ENCODE peak calls at places on chromosomes 16 and 17, in four cellular contexts. One of them, this sample, is unnamed.

GRCh38 chr17:30996481-30996880 is 25.6 kb downstream of the RNF135 start:
- DNase-seq in choroid plexus epithelial cell: no peak
- DNase-seq in mucosa of descending colon: no peak
- DNase-seq in tibial nerve: no peak
- DNase-seq in this sample: no peak

GRCh38 chr17:59877965-59878364 is 14.8 kb downstream of the TUBD1 start:
- DNase-seq in choroid plexus epithelial cell: no peak
- DNase-seq in mucosa of descending colon: no peak
- DNase-seq in tibial nerve: no peak
- DNase-seq in this sample: no peak

GRCh38 chr17:14396542-14396941 is 95.7 kb downstream of the HS3ST3B1 start:
- DNase-seq in choroid plexus epithelial cell: peak
- DNase-seq in mucosa of descending colon: no peak
- DNase-seq in tibial nerve: no peak
- DNase-seq in this sample: no peak

GRCh38 chr16:30541502-30542329 is 7.1 kb upstream of the ZNF747 start:
- DNase-seq in choroid plexus epithelial cell: peak
- DNase-seq in mucosa of descending colon: no peak
- DNase-seq in tibial nerve: no peak
- DNase-seq in this sample: no peak

GRCh38 chr16:23801387-23801786 is 34.4 kb upstream of the PRKCB start:
- DNase-seq in choroid plexus epithelial cell: peak
- DNase-seq in mucosa of descending colon: peak
- DNase-seq in tibial nerve: peak
- DNase-seq in this sample: peak

GRCh38 chr17:42097691-42098661 is at the start of gene ZNF385C:
- DNase-seq in choroid plexus epithelial cell: no peak
- DNase-seq in mucosa of descending colon: no peak
- DNase-seq in tibial nerve: no peak
- DNase-seq in this sample: peak

GRCh38 chr16:87188104-87188503 is 129.1 kb downstream of the C16orf95 start:
- DNase-seq in choroid plexus epithelial cell: no peak
- DNase-seq in mucosa of descending colon: no peak
- DNase-seq in tibial nerve: no peak
- DNase-seq in this sample: no peak

GRCh38 chr16:25051446-25052160 is 36.4 kb upstream of the ARHGAP17 start:
- DNase-seq in choroid plexus epithelial cell: peak
- DNase-seq in mucosa of descending colon: no peak
- DNase-seq in tibial nerve: no peak
- DNase-seq in this sample: no peak

GRCh38 chr17:61467416-61468262 is 15.4 kb downstream of the TBX4 start:
- DNase-seq in choroid plexus epithelial cell: peak
- DNase-seq in mucosa of descending colon: no peak
- DNase-seq in tibial nerve: no peak
- DNase-seq in this sample: no peak

GRCh38 chr17:48961516-48962233 is 6.7 kb downstream of the GIP start:
- DNase-seq in choroid plexus epithelial cell: peak
- DNase-seq in mucosa of descending colon: no peak
- DNase-seq in tibial nerve: no peak
- DNase-seq in this sample: no peak

GRCh38 chr17:40596261-40596919 is 31.1 kb upstream of the CCR7 start:
- DNase-seq in choroid plexus epithelial cell: no peak
- DNase-seq in mucosa of descending colon: no peak
- DNase-seq in tibial nerve: no peak
- DNase-seq in this sample: no peak

GRCh38 chr16:77117687-77118086 is 73.3 kb upstream of the MON1B start:
- DNase-seq in choroid plexus epithelial cell: no peak
- DNase-seq in mucosa of descending colon: no peak
- DNase-seq in tibial nerve: no peak
- DNase-seq in this sample: no peak

GRCh38 chr17:62679866-62680377 is 52.5 kb downstream of the MRC2 start:
- DNase-seq in choroid plexus epithelial cell: no peak
- DNase-seq in mucosa of descending colon: no peak
- DNase-seq in tibial nerve: no peak
- DNase-seq in this sample: no peak

GRCh38 chr17:75512946-75513666 is 2.2 kb downstream of the CASKIN2 start:
- DNase-seq in choroid plexus epithelial cell: peak
- DNase-seq in mucosa of descending colon: no peak
- DNase-seq in tibial nerve: no peak
- DNase-seq in this sample: no peak

GRCh38 chr16:71249399-71249798 is 18.9 kb upstream of the HYDIN start:
- DNase-seq in choroid plexus epithelial cell: no peak
- DNase-seq in mucosa of descending colon: no peak
- DNase-seq in tibial nerve: no peak
- DNase-seq in this sample: no peak

GRCh38 chr17:49979748-49980479 is 10.9 kb downstream of the DLX4 start:
- DNase-seq in choroid plexus epithelial cell: no peak
- DNase-seq in mucosa of descending colon: no peak
- DNase-seq in tibial nerve: no peak
- DNase-seq in this sample: no peak

GRCh38 chr16:31427441-31428276 is 501 bp downstream of the COX6A2 start:
- DNase-seq in choroid plexus epithelial cell: peak
- DNase-seq in mucosa of descending colon: peak
- DNase-seq in tibial nerve: peak
- DNase-seq in this sample: no peak

GRCh38 chr17:64005734-64006167 is 7.6 kb downstream of the PRR29 start:
- DNase-seq in choroid plexus epithelial cell: no peak
- DNase-seq in mucosa of descending colon: no peak
- DNase-seq in tibial nerve: no peak
- DNase-seq in this sample: no peak

GRCh38 chr16:69848635-69849545 is 86.8 kb downstream of the WWP2 start:
- DNase-seq in choroid plexus epithelial cell: peak
- DNase-seq in mucosa of descending colon: peak
- DNase-seq in tibial nerve: peak
- DNase-seq in this sample: no peak

GRCh38 chr16:66454751-66455150 is 27.7 kb downstream of the BEAN1 start:
- DNase-seq in choroid plexus epithelial cell: no peak
- DNase-seq in mucosa of descending colon: no peak
- DNase-seq in tibial nerve: no peak
- DNase-seq in this sample: no peak

GRCh38 chr16:57640612-57641011 is 12.2 kb downstream of the ADGRG1 start:
- DNase-seq in choroid plexus epithelial cell: no peak
- DNase-seq in mucosa of descending colon: no peak
- DNase-seq in tibial nerve: no peak
- DNase-seq in this sample: no peak

GRCh38 chr16:51095114-51095872 is 55.8 kb downstream of the SALL1 start:
- DNase-seq in choroid plexus epithelial cell: no peak
- DNase-seq in mucosa of descending colon: no peak
- DNase-seq in tibial nerve: no peak
- DNase-seq in this sample: no peak

GRCh38 chr17:14201087-14201486 is 35.6 kb downstream of the CDRT15 start:
- DNase-seq in choroid plexus epithelial cell: peak
- DNase-seq in mucosa of descending colon: no peak
- DNase-seq in tibial nerve: no peak
- DNase-seq in this sample: no peak

GRCh38 chr17:8484465-8484864 is 48.8 kb downstream of the NDEL1 start:
- DNase-seq in choroid plexus epithelial cell: no peak
- DNase-seq in mucosa of descending colon: no peak
- DNase-seq in tibial nerve: no peak
- DNase-seq in this sample: no peak

GRCh38 chr16:78122774-78123315 is 23.4 kb downstream of the WWOX start:
- DNase-seq in choroid plexus epithelial cell: peak
- DNase-seq in mucosa of descending colon: no peak
- DNase-seq in tibial nerve: no peak
- DNase-seq in this sample: no peak

GRCh38 chr16:23500212-23500865 is 10.0 kb downstream of the GGA2 start:
- DNase-seq in choroid plexus epithelial cell: no peak
- DNase-seq in mucosa of descending colon: peak
- DNase-seq in tibial nerve: no peak
- DNase-seq in this sample: no peak

GRCh38 chr16:28010671-28011070 is 52.8 kb downstream of the GSG1L start:
- DNase-seq in choroid plexus epithelial cell: peak
- DNase-seq in mucosa of descending colon: no peak
- DNase-seq in tibial nerve: no peak
- DNase-seq in this sample: no peak

GRCh38 chr17:1989135-1989534 is 36.0 kb downstream of the RTN4RL1 start:
- DNase-seq in choroid plexus epithelial cell: peak
- DNase-seq in mucosa of descending colon: no peak
- DNase-seq in tibial nerve: peak
- DNase-seq in this sample: no peak

GRCh38 chr16:77677129-77677528 is 45.2 kb upstream of the NUDT7 start:
- DNase-seq in choroid plexus epithelial cell: no peak
- DNase-seq in mucosa of descending colon: no peak
- DNase-seq in tibial nerve: no peak
- DNase-seq in this sample: no peak

GRCh38 chr17:35142467-35142796 is 329 bp upstream of the NLE1 start:
- DNase-seq in choroid plexus epithelial cell: no peak
- DNase-seq in mucosa of descending colon: no peak
- DNase-seq in tibial nerve: no peak
- DNase-seq in this sample: no peak

GRCh38 chr16:67677712-67678111 is 11.1 kb downstream of the C16orf86 start:
- DNase-seq in choroid plexus epithelial cell: no peak
- DNase-seq in mucosa of descending colon: no peak
- DNase-seq in tibial nerve: no peak
- DNase-seq in this sample: no peak

GRCh38 chr16:64392456-64392855 is 729.4 kb downstream of the CDH11 start:
- DNase-seq in choroid plexus epithelial cell: no peak
- DNase-seq in mucosa of descending colon: no peak
- DNase-seq in tibial nerve: no peak
- DNase-seq in this sample: no peak

GRCh38 chr17:73307130-73307529 is 4.7 kb downstream of the CDC42EP4 start:
- DNase-seq in choroid plexus epithelial cell: no peak
- DNase-seq in mucosa of descending colon: no peak
- DNase-seq in tibial nerve: no peak
- DNase-seq in this sample: no peak

DNA sequence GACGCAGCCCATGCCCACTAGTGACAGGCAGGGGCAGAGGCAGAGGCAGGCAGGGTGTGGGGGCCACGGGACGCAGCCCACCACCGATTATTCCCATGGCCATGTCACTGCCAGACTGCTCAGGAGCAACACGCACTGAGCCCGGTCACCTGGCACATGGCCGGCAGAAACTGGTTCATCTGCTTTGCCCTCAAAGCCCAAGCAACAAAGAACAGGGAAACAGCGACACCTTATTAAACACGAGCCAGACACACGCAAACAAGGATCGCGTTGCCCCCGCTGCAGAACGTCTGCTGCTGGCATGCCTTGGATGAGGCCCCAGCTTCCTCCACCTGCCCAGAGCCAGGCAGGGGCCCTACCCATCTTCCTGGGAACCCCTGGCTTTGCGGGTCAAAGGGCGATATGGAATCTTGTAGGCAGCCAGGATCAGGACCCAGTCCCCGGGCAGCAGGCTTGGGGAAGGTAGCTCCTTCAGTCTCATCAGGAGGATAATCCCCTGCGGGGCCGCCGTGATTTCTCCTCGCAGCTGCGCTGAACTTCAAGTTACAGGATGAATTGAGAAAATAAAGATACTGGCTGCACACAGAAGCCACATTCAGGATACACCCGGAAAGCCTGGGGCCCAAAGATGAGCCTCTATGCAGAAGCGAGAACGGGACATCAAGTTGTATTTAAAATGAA is 4.8 kb downstream of the TBC1D16 start:
- DNase-seq in choroid plexus epithelial cell: no peak
- DNase-seq in mucosa of descending colon: peak
- DNase-seq in tibial nerve: no peak
- DNase-seq in this sample: peak
- TF ChIP-seq CTCF in choroid plexus epithelial cell: no peak
- TF ChIP-seq CTCF in mucosa of descending colon: no peak
- TF ChIP-seq CTCF in tibial nerve: no peak
- TF ChIP-seq CTCF in this sample: peak

DNA sequence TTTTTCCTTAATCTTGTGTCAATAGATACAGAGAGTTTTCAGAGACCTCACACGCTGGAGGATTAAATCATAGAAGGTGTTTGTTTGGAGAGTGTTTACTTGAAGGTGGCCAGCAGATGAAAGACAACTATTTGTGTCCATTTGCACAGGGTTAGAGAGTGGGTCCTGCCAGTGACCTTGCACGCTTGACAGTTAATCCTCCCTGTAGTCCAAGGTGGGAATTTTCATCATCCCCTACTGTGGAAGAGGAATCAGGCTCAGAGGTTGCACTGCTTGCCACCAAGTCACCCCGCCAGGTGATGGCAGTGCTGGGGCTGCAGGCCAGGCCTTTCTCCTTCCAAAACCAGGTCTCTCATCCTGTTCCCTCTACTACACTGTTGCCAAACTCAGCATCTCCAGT is 12.3 kb downstream of the CDH1 start:
- DNase-seq in choroid plexus epithelial cell: no peak
- DNase-seq in mucosa of descending colon: no peak
- DNase-seq in tibial nerve: no peak
- DNase-seq in this sample: no peak
- TF ChIP-seq CTCF in choroid plexus epithelial cell: no peak
- TF ChIP-seq CTCF in mucosa of descending colon: no peak
- TF ChIP-seq CTCF in tibial nerve: no peak
- TF ChIP-seq CTCF in this sample: no peak

GRCh38 chr16:813916-814412 is 13.4 kb upstream of the GNG13 start:
- DNase-seq in choroid plexus epithelial cell: no peak
- DNase-seq in mucosa of descending colon: no peak
- DNase-seq in tibial nerve: no peak
- DNase-seq in this sample: no peak

GRCh38 chr16:817001-817906 is 16.7 kb upstream of the GNG13 start:
- DNase-seq in choroid plexus epithelial cell: no peak
- DNase-seq in mucosa of descending colon: no peak
- DNase-seq in tibial nerve: no peak
- DNase-seq in this sample: no peak

GRCh38 chr16:814974-815373 is 14.4 kb upstream of the GNG13 start:
- DNase-seq in choroid plexus epithelial cell: peak
- DNase-seq in mucosa of descending colon: no peak
- DNase-seq in tibial nerve: no peak
- DNase-seq in this sample: no peak

GRCh38 chr16:815861-816260 is 15.3 kb upstream of the GNG13 start:
- DNase-seq in choroid plexus epithelial cell: no peak
- DNase-seq in mucosa of descending colon: no peak
- DNase-seq in tibial nerve: no peak
- DNase-seq in this sample: no peak

DNA sequence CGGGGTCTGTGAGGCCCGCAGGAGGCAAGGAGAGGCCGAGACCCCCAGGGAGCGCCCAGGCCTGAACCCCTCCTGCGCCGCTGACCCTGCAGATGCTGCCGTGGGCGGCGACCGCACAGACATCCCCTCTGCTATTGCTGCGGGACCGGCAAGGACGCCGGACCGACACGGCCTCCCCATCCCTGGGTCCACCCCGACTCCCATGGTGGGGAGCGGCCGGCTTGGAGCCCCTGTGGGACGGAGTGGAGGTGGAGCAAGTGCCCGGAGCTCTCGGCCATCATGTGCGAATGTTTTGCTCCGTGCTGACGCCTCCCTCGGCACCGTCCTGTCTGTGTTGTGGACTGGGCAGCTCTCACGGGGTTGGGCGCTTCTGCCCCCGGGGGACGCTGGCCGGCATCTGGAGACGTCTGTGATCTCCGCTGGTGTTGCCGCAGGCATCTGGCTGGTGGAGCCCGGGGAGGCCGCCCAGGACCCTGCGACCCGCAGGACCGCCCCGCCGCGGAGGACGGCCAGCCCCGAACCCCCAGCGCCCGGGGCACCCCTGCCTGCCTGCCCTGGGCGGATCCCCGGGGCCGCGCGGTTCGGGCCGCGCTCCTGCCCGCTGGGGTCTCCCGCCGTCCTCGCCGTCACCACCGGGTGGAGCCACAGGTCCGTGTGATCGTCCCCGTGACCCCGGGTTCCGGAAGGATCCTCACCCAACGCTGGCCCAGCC is 12.8 kb upstream of the GNG13 start:
- DNase-seq in choroid plexus epithelial cell: peak
- DNase-seq in mucosa of descending colon: no peak
- DNase-seq in tibial nerve: peak
- DNase-seq in this sample: no peak
- TF ChIP-seq CTCF in choroid plexus epithelial cell: peak
- TF ChIP-seq CTCF in mucosa of descending colon: no peak
- TF ChIP-seq CTCF in tibial nerve: peak
- TF ChIP-seq CTCF in this sample: peak

GRCh38 chr17:68760141-68760475 is 158.9 kb upstream of the FAM20A start:
- DNase-seq in choroid plexus epithelial cell: no peak
- DNase-seq in mucosa of descending colon: no peak
- DNase-seq in tibial nerve: no peak
- DNase-seq in this sample: no peak
- TF ChIP-seq CTCF in choroid plexus epithelial cell: no peak
- TF ChIP-seq CTCF in mucosa of descending colon: no peak
- TF ChIP-seq CTCF in tibial nerve: no peak
- TF ChIP-seq CTCF in this sample: no peak